ENCODE peak calls at places on chromosomes 4 and X, in four cellular contexts. T, K, S and C are unnamed samples. For H3K4me1, the result is how much of the 10 kb centered on the place peaks cover.

GRCh38 chr4:113943863-113944262 is 35.6 kb downstream of the ARSJ start:
- DNase-seq in S (no peak), T (no peak), K (no peak), C (no peak)

GRCh38 chrX:24146283-24146865 is 3.2 kb upstream of the ZFX start:
- DNase-seq in T (no peak), S (no peak), K (no peak), C (no peak)

GRCh38 chr4:171035909-171036308 is 777.3 kb upstream of the GALNTL6 start:
- DNase-seq in S (no peak), T (no peak), K (no peak), C (no peak)

GRCh38 chr4:68463796-68464195 is 16.5 kb downstream of the TMPRSS11E start:
- DNase-seq in K (no peak), T (no peak), S (no peak), C (no peak)

GRCh38 chr4:125649452-125649851 is 334.7 kb downstream of the FAT4 start:
- DNase-seq in S (no peak), K (no peak), T (no peak), C (no peak)

GRCh38 chr4:3308691-3309090 is 15.9 kb downstream of the RGS12 start:
- DNase-seq in S (no peak), T (no peak), K (no peak), C (no peak)

GRCh38 chrX:47091149-47091775 is 13.0 kb downstream of the RGN start:
- DNase-seq in T (no peak), S (no peak), K (no peak), C (no peak)

GRCh38 chr4:145830699-145831098 is 107.9 kb downstream of the ZNF827 start:
- DNase-seq in S (no peak), T (no peak), K (no peak), C (no peak)

GRCh38 chrX:107629533-107629909 is 1.2 kb downstream of the PRPS1 start:
- DNase-seq in S (no peak), T (peak), K (peak), C (no peak)

GRCh38 chrX:21487832-21488231 is 113.6 kb downstream of the CNKSR2 start:
- DNase-seq in K (no peak), S (no peak), T (peak), C (no peak)

GRCh38 chrX:20267924-20268701 is 1.4 kb upstream of the RPS6KA3 start:
- DNase-seq in K (peak), S (peak), T (no peak), C (peak)

GRCh38 chrX:19560611-19561010 is 45.3 kb upstream of the MAP3K15 start:
- DNase-seq in K (no peak), S (no peak), T (no peak), C (no peak)

GRCh38 chrX:68999351-68999750 is 165.9 kb downstream of the PJA1 start:
- DNase-seq in T (no peak), S (no peak), K (no peak), C (no peak)

GRCh38 chr4:138681000-138681604 is 334.5 kb upstream of the NOCT start:
- DNase-seq in T (peak), K (peak), S (peak), C (peak)

GRCh38 chr4:184168406-184169019 is 49.2 kb downstream of the ENPP6 start:
- DNase-seq in T (peak), K (peak), S (peak), C (peak)
- TF ChIP-seq POLR2A in T (no peak), K (no peak), S (no peak), C (no peak)

GRCh38 chr4:7832331-7832730 is 107.3 kb downstream of the AFAP1 start:
- DNase-seq in S (peak), K (no peak), T (no peak), C (no peak)

GRCh38 chr4:7829687-7830580 is 109.7 kb downstream of the AFAP1 start:
- DNase-seq in K (no peak), T (no peak), S (peak), C (no peak)

GRCh38 chr4:7831858-7832257 is 107.8 kb downstream of the AFAP1 start:
- DNase-seq in S (peak), T (no peak), K (no peak), C (no peak)

GRCh38 chr4:7831330-7831729 is 108.3 kb downstream of the AFAP1 start:
- DNase-seq in K (no peak), S (peak), T (no peak), C (no peak)

DNA sequence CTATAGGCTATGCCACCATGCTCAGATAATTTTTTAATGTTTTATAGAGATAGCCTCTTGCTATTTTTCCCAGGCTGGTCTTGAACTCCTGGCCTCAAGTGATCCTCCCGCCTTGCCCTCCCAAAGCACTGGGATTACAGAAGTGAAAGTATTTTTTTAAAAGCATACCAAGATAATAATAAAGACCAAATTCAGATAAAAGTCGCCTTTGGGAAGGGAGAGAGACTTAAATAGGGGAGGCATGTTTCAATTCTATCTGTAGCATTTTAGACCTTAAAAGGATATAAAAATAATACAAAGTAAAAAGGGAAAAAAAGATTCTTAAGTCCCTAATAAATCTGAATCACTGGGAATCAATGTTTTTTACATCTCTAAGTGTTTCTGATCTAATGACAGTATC is 108.9 kb downstream of the AFAP1 start:
- DNase-seq in T (no peak), S (peak), K (no peak), C (no peak)
- H3K4me1 ChIP-seq in T (under half), S (under half), K (under half), C (under half)

DNA sequence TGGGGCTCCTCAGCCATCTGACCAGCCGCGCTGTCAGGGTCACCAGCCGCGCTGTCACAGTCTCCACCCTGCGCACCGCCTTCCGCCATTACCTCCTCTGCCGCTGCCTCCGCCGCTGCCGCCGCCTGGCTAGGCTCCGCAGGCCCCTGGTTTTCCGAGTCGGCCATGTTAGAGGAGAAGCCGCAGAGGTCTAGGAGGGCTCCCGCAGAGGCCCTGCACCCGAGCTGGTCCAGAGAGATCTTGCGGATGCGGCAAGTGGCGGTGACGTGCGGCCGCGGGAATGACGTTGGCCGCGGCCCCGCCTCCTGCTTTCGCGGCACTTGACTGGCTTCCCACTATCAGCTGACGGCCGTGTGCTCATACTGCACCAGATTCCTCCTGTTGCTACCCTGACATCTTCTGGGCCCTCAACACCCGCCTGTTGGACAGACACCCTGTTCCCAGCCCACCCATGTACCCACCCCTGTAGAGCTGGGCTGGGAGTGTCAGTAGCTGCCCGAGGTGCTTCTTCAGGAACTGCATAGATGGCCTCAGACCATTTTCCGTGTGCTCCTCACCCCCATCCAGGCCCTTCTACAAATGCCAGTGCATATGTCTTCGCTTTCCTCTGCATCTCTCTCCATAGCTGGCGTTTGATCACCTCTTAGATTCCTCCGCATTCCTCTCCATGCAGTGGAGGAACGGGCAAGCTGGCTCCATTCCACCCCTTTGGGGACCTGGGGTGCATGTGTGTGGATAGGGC is at the start of gene NAP1L5:
- DNase-seq in S (peak), K (peak), T (no peak), C (peak)
- H3K27ac ChIP-seq in S (peak), K (no peak), T (no peak), C (peak)

DNA sequence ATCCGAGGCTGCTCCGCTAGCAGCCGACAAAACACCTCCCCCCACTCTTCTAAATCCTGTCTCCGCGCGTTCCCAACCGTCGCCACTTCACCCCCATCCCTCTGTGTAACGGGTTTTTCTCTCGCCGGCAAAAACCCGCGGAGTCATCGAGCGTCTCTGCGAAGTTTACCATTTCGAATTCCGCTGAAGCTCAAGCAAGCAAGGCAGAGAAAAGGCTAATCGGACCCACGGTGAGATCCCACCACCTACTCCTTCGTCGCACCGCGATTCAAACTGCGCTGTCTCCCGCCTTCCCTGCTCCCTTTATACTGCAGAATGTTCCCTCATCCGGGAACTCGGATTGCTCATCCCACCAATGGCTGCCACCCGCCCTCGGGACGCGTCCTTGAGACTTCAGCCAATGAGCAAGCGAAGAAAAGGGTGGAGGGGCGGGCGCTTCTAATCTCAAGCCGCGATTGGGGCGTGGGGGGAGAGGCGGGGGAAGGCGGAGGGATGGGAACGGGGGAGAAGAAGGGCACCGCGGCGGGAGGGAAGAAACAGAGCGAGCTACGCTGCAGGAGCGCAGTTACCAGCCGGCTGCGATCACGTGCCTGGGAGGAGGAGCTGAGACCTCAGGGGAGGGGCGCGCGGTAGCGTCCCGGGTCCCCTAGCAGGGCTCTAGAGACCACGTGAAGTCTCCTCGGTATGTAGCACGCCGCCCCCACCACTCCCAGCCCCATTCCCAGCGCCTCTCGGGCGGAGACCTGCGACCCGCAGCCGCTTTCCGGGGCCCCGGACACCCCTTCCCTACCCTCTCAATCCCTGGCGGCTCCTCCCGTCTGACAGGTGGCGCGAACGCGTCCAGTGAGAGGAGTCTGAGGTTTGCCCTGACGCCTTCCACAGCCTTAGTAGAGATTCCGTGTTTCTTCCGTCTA is at the start of gene H2AZ1:
- DNase-seq in S (peak), T (peak), K (peak), C (peak)
- TF ChIP-seq POLR2A in S (peak), T (peak), K (peak), C (peak)

GRCh38 chr4:118962540-118962939 is 73.9 kb downstream of the SYNPO2 start:
- DNase-seq in K (no peak), T (no peak), S (no peak), C (no peak)
- H3K4me1 ChIP-seq in K (under half), T (under half), S (half or more), C (under half)